ENCODE peak calls at places on chromosome 1, in five cellular contexts. L is OCI-LY7, M is mucosa of descending colon, J is AG09309, E is kidney epithelial cell. X is an unnamed sample.

GRCh38 chr1:207891148-207891547 is 19.8 kb downstream of the CD34 start:
- DNase-seq in M (no peak), L (no peak), E (no peak), J (no peak), X (no peak)

GRCh38 chr1:228207851-228208821 is at the start of gene OBSCN:
- DNase-seq in E (no peak), M (no peak), J (no peak), L (no peak), X (no peak)

GRCh38 chr1:171484760-171485374 is 463 bp upstream of the PRRC2C start:
- DNase-seq in J (peak; percentile 23), M (no peak), L (no peak), E (no peak), X (no peak)

GRCh38 chr1:196205882-196206281 is 402.4 kb downstream of the KCNT2 start:
- DNase-seq in E (no peak), J (no peak), M (no peak), L (no peak), X (no peak)

GRCh38 chr1:197526736-197527371 is 248.4 kb downstream of the DENND1B start:
- DNase-seq in L (peak; percentile 61), E (no peak), J (no peak), M (no peak), X (no peak)

GRCh38 chr1:204819495-204819894 is 51.2 kb upstream of the NFASC start:
- DNase-seq in M (no peak), L (no peak), E (no peak), J (no peak), X (no peak)

GRCh38 chr1:187276677-187277076 is 447.9 kb downstream of the PLA2G4A start:
- DNase-seq in E (no peak), J (no peak), L (no peak), M (no peak), X (no peak)

GRCh38 chr1:145858238-145858936 is 494 bp downstream of the PIAS3 start:
- DNase-seq in E (no peak), L (peak; percentile 83), M (peak; percentile 77), J (no peak), X (no peak)

GRCh38 chr1:241292973-241293372 is 64.0 kb downstream of the RGS7 start:
- DNase-seq in E (no peak), M (no peak), J (no peak), L (no peak), X (no peak)

GRCh38 chr1:4369335-4369734 is 285.1 kb upstream of the AJAP1 start:
- DNase-seq in L (no peak), E (no peak), M (no peak), J (no peak), X (no peak)

GRCh38 chr1:28416509-28417194 is 47.1 kb downstream of the PHACTR4 start:
- DNase-seq in E (no peak), J (no peak), M (no peak), L (no peak), X (no peak)

GRCh38 chr1:77925966-77926365 is 37.5 kb downstream of the NEXN start:
- DNase-seq in M (no peak), E (no peak), L (no peak), J (no peak), X (no peak)
- H3K4me3 ChIP-seq in M (no peak overlapping the region), E (no peak overlapping the region), L (no peak overlapping the region), J (no peak overlapping the region), X (no peak overlapping the region)

GRCh38 chr1:31955917-31956736 is 18.0 kb upstream of the PTP4A2 start:
- DNase-seq in M (peak; percentile 78), E (peak; percentile 98), L (no peak), J (peak; percentile 99), X (peak; percentile 97)
- TF ChIP-seq CTCF in M (no peak), E (peak; percentile 64), L (no peak), J (peak; percentile 62), X (peak; percentile 59)

GRCh38 chr1:234963904-234964702 is 164.5 kb downstream of the TOMM20 start:
- DNase-seq in M (peak; percentile 74), L (no peak), J (no peak), E (no peak), X (no peak)
- H3K4me3 ChIP-seq in M (no peak overlapping the region), L (peak overlapping the region; percentile 51), J (no peak overlapping the region), E (no peak overlapping the region), X (no peak overlapping the region)

DNA sequence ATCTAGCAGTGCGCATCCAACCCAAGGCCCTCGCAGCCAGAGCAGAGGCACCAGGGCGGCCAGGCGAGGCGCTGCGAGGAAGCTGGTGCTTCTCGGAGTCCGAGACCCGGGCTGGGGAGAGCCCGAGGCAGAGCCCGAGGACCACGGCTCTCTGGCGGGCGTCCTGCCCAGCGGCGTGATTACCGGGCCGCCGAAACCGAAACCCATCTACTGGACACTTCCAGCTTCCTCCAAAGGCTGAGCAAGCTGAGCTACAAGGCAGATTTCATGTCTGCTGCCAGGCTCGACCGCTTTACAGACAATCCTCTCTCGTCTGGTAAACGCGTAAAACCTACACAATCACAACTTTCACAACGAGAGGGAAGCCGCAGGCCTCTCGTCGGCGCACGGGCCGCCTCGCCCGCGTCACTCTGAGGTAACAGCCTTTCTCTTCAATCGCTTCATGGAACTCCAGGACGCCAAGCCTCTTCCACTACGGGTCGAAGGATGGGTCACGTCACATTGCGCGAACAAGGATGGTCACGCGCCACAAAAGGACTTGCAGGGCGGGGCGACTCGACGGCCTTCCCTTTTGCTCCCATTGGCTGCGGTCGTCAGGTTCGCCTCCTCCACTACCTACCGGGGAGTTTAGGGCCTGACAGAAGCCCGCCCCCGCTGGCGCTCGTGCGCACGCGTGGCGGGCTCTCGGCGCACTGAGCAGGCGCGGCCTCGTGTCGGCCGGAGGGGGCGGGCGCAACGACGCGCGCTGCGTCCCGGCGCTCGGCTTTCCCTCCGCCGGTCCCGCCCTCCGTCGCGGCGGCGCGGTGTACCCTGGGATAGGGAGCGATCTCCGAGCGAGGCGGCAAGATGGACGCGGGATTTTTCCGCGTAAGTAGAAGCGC is at the start of gene SRRM1:
- DNase-seq in E (peak; percentile 99), L (peak; percentile 99), J (peak; percentile 99), M (peak; percentile 98), X (peak; percentile 96)
- TF ChIP-seq CTCF in E (no peak), L (peak; percentile 51), J (peak; percentile 10), M (no peak), X (no peak)

GRCh38 chr1:220594356-220594755 is 66.4 kb downstream of the MARK1 start:
- DNase-seq in M (no peak), E (no peak), L (no peak), J (no peak), X (no peak)
- H3K4me3 ChIP-seq in M (no peak overlapping the region), E (no peak overlapping the region), L (no peak overlapping the region), J (no peak overlapping the region), X (no peak overlapping the region)

X was measured in epithelial cell of proximal tubule.